ENCODE peak calls at places on chromosomes 16 and 17, in eight cellular contexts. E is effector memory CD4-positive, alpha-beta T cell; W is stimulated activated CD4-positive, alpha-beta T cell treated with anti-CD3 and anti-CD28 coated beads, Interleukin-4, amount 100 ng/mL, for 24 hours; G is MCF 10A; O is left colon; A is GM18507; C is anterior cingulate cortex; Q is BJ. X is an unnamed sample.

GRCh38 chr16:54178491-54178976 is 108.1 kb downstream of the IRX3 start:
- DNase-seq in A (no peak), E (no peak), G (no peak), C (no peak), O (no peak), Q (no peak), W (no peak), X (no peak)

GRCh38 chr17:1762906-1763829 is 1.3 kb downstream of the SERPINF1 start:
- DNase-seq in W (no peak), O (no peak), C (no peak), Q (no peak), A (no peak), G (no peak), E (no peak), X (peak)

GRCh38 chr17:1730345-1731193 is 6.1 kb downstream of the WDR81 start:
- DNase-seq in W (no peak), A (no peak), G (peak), E (no peak), O (peak), C (no peak), Q (peak), X (peak)

GRCh38 chr16:56632160-56632847 is at the start of gene MT1M:
- DNase-seq in O (peak), A (no peak), Q (no peak), C (peak), G (no peak), W (no peak), E (no peak), X (no peak)

GRCh38 chr17:29590261-29590978 is 972 bp upstream of the GIT1 start:
- DNase-seq in E (no peak), W (no peak), A (no peak), G (peak), C (peak), O (peak), Q (no peak), X (no peak)

GRCh38 chr17:79141578-79142338 is 67.1 kb downstream of the ENGASE start:
- DNase-seq in O (no peak), C (no peak), G (no peak), A (no peak), Q (no peak), E (no peak), W (no peak), X (no peak)

GRCh38 chr17:17877548-17878358 is 41.0 kb upstream of the SREBF1 start:
- DNase-seq in Q (peak), E (no peak), W (no peak), O (peak), C (no peak), G (no peak), A (no peak), X (no peak)

GRCh38 chr16:8510160-8510559 is 80.2 kb downstream of the TMEM114 start:
- DNase-seq in A (no peak), G (no peak), E (no peak), O (no peak), Q (no peak), C (no peak), W (no peak), X (no peak)

GRCh38 chr16:50809561-50809960 is 67.7 kb downstream of the CYLD start:
- DNase-seq in O (no peak), W (no peak), G (no peak), C (no peak), A (no peak), Q (no peak), E (no peak), X (no peak)

GRCh38 chr17:47875011-47875471 is 21.0 kb upstream of the SP2 start:
- DNase-seq in E (no peak), W (no peak), O (no peak), Q (no peak), G (no peak), C (no peak), A (no peak), X (no peak)

GRCh38 chr16:58850019-58850626 is 116.0 kb upstream of the GOT2 start:
- DNase-seq in Q (no peak), E (no peak), O (no peak), C (no peak), A (no peak), W (no peak), G (no peak), X (peak)

GRCh38 chr16:87351320-87351698 is 32.3 kb downstream of the FBXO31 start:
- DNase-seq in C (no peak), E (no peak), G (no peak), Q (no peak), O (no peak), W (no peak), A (no peak), X (no peak)

GRCh38 chr17:62902573-62903229 is 63.3 kb upstream of the TANC2 start:
- DNase-seq in O (no peak), E (no peak), A (no peak), Q (no peak), G (no peak), C (no peak), W (no peak), X (no peak)

GRCh38 chr16:12535535-12536411 is 267.9 kb downstream of the CPPED1 start:
- DNase-seq in A (peak), E (no peak), O (no peak), W (peak), G (peak), Q (no peak), C (no peak), X (peak)

GRCh38 chr17:15260376-15261062 is 4.6 kb downstream of the PMP22 start:
- DNase-seq in A (peak), C (peak), W (peak), Q (peak), E (peak), O (peak), G (peak), X (peak)

GRCh38 chr17:67818110-67819002 is 6.9 kb upstream of the BPTF start:
- DNase-seq in Q (no peak), E (no peak), G (no peak), O (no peak), A (peak), C (no peak), W (no peak), X (no peak)

GRCh38 chr16:22648141-22648540 is 137.4 kb downstream of the NPIPB5 start:
- DNase-seq in W (no peak), C (no peak), G (no peak), E (no peak), Q (no peak), O (no peak), A (no peak), X (no peak)

GRCh38 chr17:79079421-79080200 is 5.0 kb downstream of the ENGASE start:
- DNase-seq in W (no peak), C (no peak), G (no peak), A (no peak), Q (no peak), O (no peak), E (no peak), X (no peak)

GRCh38 chr16:84585886-84586285 is 32.0 kb downstream of the COTL1 start:
- DNase-seq in O (no peak), E (no peak), W (no peak), Q (no peak), C (peak), A (no peak), G (no peak), X (no peak)

GRCh38 chr17:48143629-48144028 is 36.1 kb downstream of the SNX11 start:
- DNase-seq in O (no peak), A (no peak), W (no peak), G (no peak), Q (no peak), E (no peak), C (no peak), X (no peak)

GRCh38 chr17:1617620-1618174 is 10.9 kb downstream of the SLC43A2 start:
- DNase-seq in G (peak), A (no peak), E (no peak), C (no peak), Q (no peak), W (no peak), O (peak), X (peak)

GRCh38 chr16:85402910-85403692 is 210.0 kb upstream of the GSE1 start:
- DNase-seq in O (peak), A (no peak), C (no peak), E (no peak), W (no peak), Q (no peak), G (no peak), X (peak)

GRCh38 chr16:22124583-22125284 is 32.4 kb downstream of the VWA3A start:
- DNase-seq in W (no peak), Q (no peak), A (no peak), E (no peak), C (no peak), G (no peak), O (no peak), X (no peak)

GRCh38 chr16:68834550-68834949 is 8.8 kb upstream of the TANGO6 start:
- DNase-seq in G (no peak), E (no peak), A (no peak), C (no peak), Q (no peak), W (no peak), O (no peak), X (no peak)

GRCh38 chr17:73261952-73262675 is 434 bp upstream of the CPSF4L start:
- DNase-seq in E (no peak), W (no peak), O (peak), G (no peak), Q (no peak), A (no peak), C (no peak), X (no peak)

GRCh38 chr16:87578531-87578930 is 23.8 kb upstream of the JPH3 start:
- DNase-seq in A (no peak), C (no peak), G (no peak), E (no peak), O (no peak), Q (no peak), W (no peak), X (no peak)